ENCODE peak calls at places on chromosomes 5 and 9, in six cellular contexts. E is upper lobe of right lung, M is GM06990, A is lower lobe of right lung, Y is esophagus squamous epithelium, J is cardiac fibroblast. W is an unnamed sample.

GRCh38 chr9:130237763-130238524 is 27.6 kb upstream of the HMCN2 start:
- DNase-seq in Y (no peak), E (peak; percentile 84), J (no peak), A (peak; percentile 81), M (no peak), W (no peak)

GRCh38 chr9:106486685-106487084 is 376.3 kb upstream of the ZNF462 start:
- DNase-seq in J (no peak), E (no peak), Y (no peak), A (no peak), M (no peak), W (no peak)

GRCh38 chr5:55101556-55102276 is 730 bp upstream of the GZMA start:
- DNase-seq in A (no peak), J (no peak), M (no peak), Y (no peak), E (no peak), W (no peak)

GRCh38 chr9:2158729-2159128 is 143.6 kb downstream of the SMARCA2 start:
- DNase-seq in E (no peak), M (no peak), J (no peak), A (no peak), Y (no peak), W (no peak)

GRCh38 chr5:40798856-40799210 is 659 bp upstream of the PRKAA1 start:
- DNase-seq in J (no peak), Y (no peak), M (no peak), A (no peak), E (no peak), W (no peak)

GRCh38 chr5:88826959-88827585 is 55.9 kb downstream of the MEF2C start:
- DNase-seq in M (peak; percentile 87), Y (no peak), J (peak; percentile 93), A (no peak), E (no peak), W (no peak)

GRCh38 chr5:127830157-127830556 is 127.0 kb downstream of the CCDC192 start:
- DNase-seq in A (no peak), M (no peak), E (no peak), Y (no peak), J (peak; percentile 33), W (peak; percentile 39)

GRCh38 chr5:139486201-139486600 is 3.6 kb upstream of the STING1 start:
- DNase-seq in J (no peak), M (no peak), Y (no peak), A (no peak), E (no peak), W (no peak)

GRCh38 chr5:139760066-139761056 is 35.2 kb upstream of the PSD2 start:
- DNase-seq in E (no peak), J (no peak), A (no peak), Y (no peak), M (no peak), W (no peak)

GRCh38 chr9:94082956-94083355 is 1.3 kb upstream of the PTPDC1 start:
- DNase-seq in J (peak; percentile 65), E (no peak), A (no peak), Y (no peak), M (no peak), W (no peak)

GRCh38 chr5:39453606-39454005 is 28.8 kb upstream of the DAB2 start:
- DNase-seq in Y (no peak), A (no peak), E (no peak), J (no peak), M (no peak), W (no peak)

DNA sequence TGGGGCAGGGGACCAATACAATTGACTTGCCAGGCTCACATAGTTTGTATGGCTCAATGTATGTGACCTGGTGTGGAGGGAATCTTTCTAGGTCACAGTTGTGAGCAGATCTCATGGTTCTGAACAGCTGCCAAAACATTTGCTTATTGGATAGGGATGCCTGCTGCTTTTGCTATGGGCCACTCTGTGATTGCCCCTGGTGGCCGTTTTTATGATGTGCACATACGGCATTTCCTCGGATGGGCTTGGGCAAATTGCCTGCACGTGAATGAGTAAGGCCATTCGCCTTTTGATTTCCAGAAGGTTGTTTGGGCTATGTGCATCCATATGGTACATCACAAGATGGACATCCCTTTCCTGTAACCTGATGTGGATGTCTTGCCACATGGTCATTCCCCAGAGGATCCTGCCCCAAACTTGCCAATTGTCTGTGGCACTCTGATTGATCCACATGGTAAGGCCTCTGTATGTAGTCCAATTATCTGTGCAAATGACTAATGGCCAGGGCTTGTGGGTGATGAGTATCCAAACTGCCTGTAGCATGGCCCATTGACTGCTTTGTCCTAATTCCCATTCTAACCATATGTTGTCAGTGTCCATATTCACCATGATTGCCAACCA is 10.7 kb upstream of the SLC22A4 start:
- DNase-seq in M (no peak), E (no peak), A (no peak), Y (no peak), J (peak; percentile 73), W (no peak)
- TF ChIP-seq CTCF in M (peak; percentile 42), E (peak; percentile 47), A (peak; percentile 32), Y (peak; percentile 38), J (peak; percentile 68), W (peak; percentile 34)

GRCh38 chr5:50440651-50441478 is at the start of gene EMB:
- DNase-seq in A (peak; percentile 88), J (no peak), E (peak; percentile 89), Y (peak; percentile 23), M (peak; percentile 88), W (peak; percentile 66)
- H3K4me3 ChIP-seq in A (peak within 1 kb of the TSS; percentile 62), J (peak within 1 kb of the TSS; percentile 17), E (peak within 1 kb of the TSS; percentile 60), Y (peak within 1 kb of the TSS; percentile 68), M (peak within 1 kb of the TSS; percentile 75), W (peak within 1 kb of the TSS; percentile 72)

DNA sequence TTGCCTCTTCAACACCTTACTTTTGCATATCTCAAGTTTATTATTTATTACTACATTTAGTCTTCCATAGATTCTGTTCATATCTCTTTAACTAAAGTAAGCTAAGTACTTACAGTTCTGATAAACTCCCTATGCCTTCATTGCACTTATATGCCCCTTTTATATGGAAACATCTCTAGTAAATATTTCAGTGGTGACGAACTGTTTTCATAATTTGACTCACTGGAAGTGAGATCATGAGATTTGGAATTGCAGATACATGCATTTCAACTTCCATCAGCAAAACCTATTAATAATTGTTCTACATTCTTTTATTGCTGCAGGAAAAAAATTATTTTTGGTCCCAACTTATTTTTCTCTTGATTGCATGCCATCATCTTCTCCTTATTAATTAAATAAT is 263.5 kb downstream of the CD180 start:
- DNase-seq in Y (no peak), A (no peak), E (no peak), M (no peak), J (peak; percentile 7), W (no peak)
- TF ChIP-seq CTCF in Y (no peak), A (no peak), E (no peak), M (no peak), J (no peak), W (no peak)

GRCh38 chr5:181168595-181169118 is 21.3 kb downstream of the OR2V2 start:
- DNase-seq in J (no peak), E (no peak), M (no peak), A (no peak), Y (no peak), W (no peak)
- H3K4me3 ChIP-seq in J (no peak overlapping the region), E (no peak overlapping the region), M (peak overlapping the region; percentile 10), A (no peak overlapping the region), Y (no peak overlapping the region), W (no peak overlapping the region)

DNA sequence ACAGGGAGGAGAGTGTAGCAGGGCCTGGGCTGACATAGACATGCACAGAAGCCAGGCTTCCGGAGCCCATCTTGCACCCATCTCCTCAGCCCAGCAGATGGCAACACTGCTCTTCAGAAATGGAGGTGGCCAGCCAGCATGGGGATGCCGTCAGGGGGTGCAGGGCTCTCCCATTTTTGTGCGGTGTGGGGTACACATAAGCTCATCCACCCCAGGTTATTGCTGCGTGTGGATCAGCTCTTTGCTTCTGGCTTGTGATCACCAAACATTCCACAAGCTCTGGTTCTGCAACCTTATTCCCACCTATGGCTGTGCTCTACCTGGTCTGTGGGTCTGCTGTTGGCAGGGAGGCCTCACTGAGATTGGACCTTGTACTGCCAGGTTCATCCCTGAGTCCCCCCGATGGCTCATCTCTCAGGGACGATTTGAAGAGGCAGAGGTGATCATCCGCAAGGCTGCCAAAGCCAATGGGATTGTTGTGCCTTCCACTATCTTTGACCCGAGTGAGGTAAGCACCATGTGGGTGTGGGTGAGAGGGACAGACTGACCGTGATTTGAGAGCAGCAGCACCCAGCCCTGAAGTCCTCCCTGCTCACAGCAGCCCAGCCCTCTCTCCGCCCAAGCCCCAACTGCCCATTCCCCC is 17.3 kb downstream of the SLC22A5 start:
- DNase-seq in Y (no peak), A (peak; percentile 83), M (peak; percentile 64), J (peak; percentile 84), E (peak; percentile 84), W (no peak)
- TF ChIP-seq CTCF in Y (peak; percentile 81), A (peak; percentile 87), M (peak; percentile 84), J (peak; percentile 91), E (peak; percentile 86), W (peak; percentile 89)